ENCODE peak calls at places on chromosomes 16 and 17, in eight cellular contexts. E is astrocyte of the cerebellum; Z is M059J; D is mucosa of descending colon; V is T follicular helper cell; H is OCI-LY7; U is COR-L47; A is stimulated activated effector memory CD8-positive, alpha-beta T cell treated with anti-CD3 and anti-CD28 coated beads, Interleukin-12 subunit alpha, Interleukin-12 subunit beta, amount 100 ng/mL, for 72 hours. R is an unnamed sample.

GRCh38 chr17:27310548-27311110 is 16.7 kb downstream of the WSB1 start:
- DNase-seq in E (no peak), Z (no peak), D (no peak), V (no peak), H (no peak), U (no peak), A (no peak), R (no peak)

GRCh38 chr16:89742948-89743347 is 21.6 kb downstream of the ZNF276 start:
- DNase-seq in E (no peak), Z (no peak), D (no peak), V (no peak), H (no peak), U (no peak), A (no peak), R (no peak)

GRCh38 chr16:86220552-86220951 is 289.8 kb upstream of the FOXF1 start:
- DNase-seq in E (no peak), Z (no peak), D (no peak), V (no peak), H (no peak), U (no peak), A (no peak), R (no peak)

GRCh38 chr17:41329279-41329925 is 13.9 kb upstream of the KRTAP17-1 start:
- DNase-seq in E (no peak), Z (peak), D (no peak), V (no peak), H (peak), U (peak), A (no peak), R (peak)

GRCh38 chr16:12618515-12618914 is 185.2 kb downstream of the CPPED1 start:
- DNase-seq in E (no peak), Z (peak), D (no peak), V (no peak), H (no peak), U (no peak), A (no peak), R (no peak)

GRCh38 chr16:75486014-75486404 is 9.2 kb downstream of the CHST6 start:
- DNase-seq in E (no peak), Z (no peak), D (no peak), V (no peak), H (no peak), U (no peak), A (no peak), R (peak)

GRCh38 chr16:46789499-46790414 is 41.2 kb downstream of the C16orf87 start:
- DNase-seq in E (peak), Z (peak), D (peak), V (peak), H (peak), U (peak), A (peak), R (no peak)

GRCh38 chr16:73172621-73173312 is 124.8 kb upstream of the ZFHX3 start:
- DNase-seq in E (peak), Z (peak), D (peak), V (no peak), H (no peak), U (peak), A (no peak), R (peak)

GRCh38 chr16:71961066-71962039 is 38.8 kb downstream of the PKD1L3 start:
- DNase-seq in E (peak), Z (peak), D (peak), V (peak), H (peak), U (peak), A (peak), R (peak)

GRCh38 chr16:52912565-52913173 is 140.0 kb downstream of the CHD9NB start:
- DNase-seq in E (peak), Z (peak), D (peak), V (no peak), H (peak), U (peak), A (no peak), R (peak)

GRCh38 chr16:86922311-86922710 is 344.0 kb downstream of the FOXL1 start:
- DNase-seq in E (no peak), Z (no peak), D (no peak), V (no peak), H (no peak), U (no peak), A (no peak), R (no peak)

GRCh38 chr16:19645557-19645981 is 72.5 kb downstream of the KNOP1 start:
- DNase-seq in E (no peak), Z (no peak), D (no peak), V (no peak), H (no peak), U (no peak), A (no peak), R (peak)

GRCh38 chr17:63398680-63399079 is 47.4 kb downstream of the CYB561 start:
- DNase-seq in E (no peak), Z (no peak), D (no peak), V (no peak), H (peak), U (no peak), A (no peak), R (no peak)

GRCh38 chr16:30902070-30902972 is 5.9 kb downstream of the CTF1 start:
- DNase-seq in E (no peak), Z (peak), D (peak), V (no peak), H (no peak), U (peak), A (peak), R (peak)

GRCh38 chr16:81371106-81371505 is 56.3 kb downstream of the GAN start:
- DNase-seq in E (no peak), Z (no peak), D (no peak), V (no peak), H (no peak), U (no peak), A (no peak), R (no peak)

GRCh38 chr17:79522414-79522813 is 88.4 kb downstream of the RBFOX3 start:
- DNase-seq in E (no peak), Z (no peak), D (no peak), V (no peak), H (no peak), U (no peak), A (no peak), R (no peak)

GRCh38 chr17:31653710-31654109 is 205.3 kb downstream of the COPRS start:
- DNase-seq in E (no peak), Z (no peak), D (no peak), V (no peak), H (no peak), U (no peak), A (no peak), R (no peak)

GRCh38 chr17:67156269-67157199 is 88.5 kb downstream of the HELZ start:
- DNase-seq in E (peak), Z (peak), D (no peak), V (no peak), H (no peak), U (no peak), A (no peak), R (no peak)

GRCh38 chr16:12095275-12096161 is 119.0 kb downstream of the SNX29 start:
- DNase-seq in E (peak), Z (peak), D (no peak), V (peak), H (peak), U (peak), A (peak), R (peak)

GRCh38 chr17:80997471-80998387 is 6.1 kb downstream of the CHMP6 start:
- DNase-seq in E (no peak), Z (peak), D (peak), V (no peak), H (no peak), U (no peak), A (no peak), R (no peak)

GRCh38 chr16:8956265-8957060 is 7.2 kb downstream of the USP7 start:
- DNase-seq in E (no peak), Z (no peak), D (no peak), V (no peak), H (no peak), U (no peak), A (no peak), R (peak)

GRCh38 chr16:58536278-58536677 is 21.0 kb downstream of the SETD6 start:
- DNase-seq in E (no peak), Z (no peak), D (no peak), V (no peak), H (no peak), U (no peak), A (no peak), R (no peak)

GRCh38 chr17:17749025-17749772 is 67.9 kb downstream of the RAI1 start:
- DNase-seq in E (no peak), Z (no peak), D (no peak), V (no peak), H (peak), U (no peak), A (no peak), R (no peak)

GRCh38 chr16:20765732-20766131 is 1.9 kb downstream of the ACSM3 start:
- DNase-seq in E (no peak), Z (no peak), D (no peak), V (no peak), H (no peak), U (no peak), A (no peak), R (no peak)

GRCh38 chr17:68148936-68149335 is 98.9 kb upstream of the AMZ2 start:
- DNase-seq in E (no peak), Z (no peak), D (no peak), V (no peak), H (no peak), U (no peak), A (no peak), R (no peak)

GRCh38 chr16:6258056-6258455 is 1074.6 kb upstream of the RBFOX1 start:
- DNase-seq in E (no peak), Z (no peak), D (no peak), V (no peak), H (no peak), U (no peak), A (no peak), R (no peak)

GRCh38 chr17:69572747-69573146 is 158.2 kb downstream of the MAP2K6 start:
- DNase-seq in E (no peak), Z (no peak), D (no peak), V (no peak), H (no peak), U (no peak), A (no peak), R (no peak)

R was measured in myocyte.